ENCODE peak calls at places on chromosomes 16 and 17, in seven cellular contexts. Q is mesendoderm, V is IMR-90, W is neuronal stem cell, M is mesenchymal stem cell, N is H1, H is trophoblast cell. U is an unnamed sample.

GRCh38 chr16:57178793-57179212 is 7.0 kb downstream of the PSME3IP1 start:
- DNase-seq in H (peak), M (peak), V (peak), N (no peak), W (no peak), Q (peak), U (no peak)

GRCh38 chr16:77863250-77863649 is 74.9 kb downstream of the VAT1L start:
- DNase-seq in V (no peak), Q (no peak), M (no peak), N (no peak), W (no peak), H (no peak), U (no peak)

GRCh38 chr17:41943492-41943891 is 13.1 kb downstream of the ODAD4 start:
- DNase-seq in W (no peak), H (peak), Q (no peak), N (no peak), M (no peak), V (no peak), U (no peak)

GRCh38 chr17:1197781-1198490 is 18.2 kb upstream of the ABR start:
- DNase-seq in M (peak), H (no peak), V (no peak), N (no peak), W (no peak), Q (no peak), U (no peak)

GRCh38 chr17:38606646-38607611 is 1.2 kb upstream of the SRCIN1 start:
- DNase-seq in M (no peak), V (no peak), H (no peak), N (no peak), W (no peak), Q (peak), U (peak)

GRCh38 chr16:22278841-22279240 is 18.4 kb upstream of the POLR3E start:
- DNase-seq in Q (no peak), N (no peak), W (no peak), V (no peak), H (no peak), M (no peak), U (peak)

GRCh38 chr16:69089091-69089912 is 16.2 kb upstream of the HAS3 start:
- DNase-seq in H (no peak), Q (peak), M (no peak), V (peak), N (no peak), W (no peak), U (peak)

GRCh38 chr17:77888242-77889134 is 70.0 kb upstream of the TNRC6C start:
- DNase-seq in V (peak), Q (no peak), M (no peak), H (no peak), N (no peak), W (no peak), U (no peak)

GRCh38 chr17:49325980-49326379 is 36.1 kb downstream of the ZNF652 start:
- DNase-seq in Q (no peak), M (no peak), H (no peak), N (no peak), W (no peak), V (no peak), U (no peak)

GRCh38 chr17:4386406-4386805 is 19.9 kb upstream of the UBE2G1 start:
- DNase-seq in N (no peak), Q (no peak), V (no peak), H (no peak), M (no peak), W (no peak), U (no peak)

GRCh38 chr17:17818088-17818526 is 18.7 kb downstream of the SREBF1 start:
- DNase-seq in Q (peak), N (no peak), M (peak), W (no peak), H (no peak), V (peak), U (no peak)

GRCh38 chr17:7982171-7982570 is 20.2 kb upstream of the GUCY2D start:
- DNase-seq in N (no peak), W (no peak), H (no peak), V (peak), M (no peak), Q (no peak), U (peak)

GRCh38 chr17:29390856-29391631 is 881 bp downstream of the TAOK1 start:
- DNase-seq in H (no peak), M (peak), W (no peak), Q (peak), V (peak), N (peak), U (peak)

GRCh38 chr17:73267648-73268537 is 6.2 kb upstream of the CPSF4L start:
- DNase-seq in M (no peak), H (no peak), W (no peak), N (no peak), V (no peak), Q (no peak), U (no peak)

GRCh38 chr16:77677129-77677528 is 45.2 kb upstream of the NUDT7 start:
- DNase-seq in N (no peak), M (no peak), W (no peak), V (no peak), H (peak), Q (no peak), U (no peak)

GRCh38 chr16:10940501-10941079 is 1.7 kb downstream of the DEXI start:
- DNase-seq in H (no peak), Q (no peak), N (no peak), V (peak), M (no peak), W (no peak), U (no peak)

GRCh38 chr16:57609541-57610401 is 18.7 kb upstream of the ADGRG1 start:
- DNase-seq in W (no peak), H (no peak), Q (no peak), M (no peak), N (peak), V (peak), U (peak)

GRCh38 chr17:45414997-45415881 is 17.4 kb downstream of the ARHGAP27 start:
- DNase-seq in H (no peak), N (no peak), M (no peak), Q (no peak), W (no peak), V (no peak), U (peak)

GRCh38 chr16:67773099-67773498 is 33.3 kb downstream of the RANBP10 start:
- DNase-seq in Q (no peak), V (no peak), N (no peak), H (no peak), W (no peak), M (peak), U (no peak)

GRCh38 chr17:7552621-7553051 is 3.8 kb downstream of the TNFSF12 start:
- DNase-seq in V (no peak), N (no peak), M (no peak), H (no peak), W (no peak), Q (no peak), U (no peak)

GRCh38 chr16:83769397-83770008 is 38.3 kb upstream of the HSBP1 start:
- DNase-seq in W (no peak), H (no peak), N (no peak), M (no peak), V (no peak), Q (peak), U (peak)

GRCh38 chr17:57823469-57824401 is 26.1 kb downstream of the MRPS23 start:
- DNase-seq in Q (no peak), H (no peak), N (no peak), W (no peak), V (peak), M (peak), U (no peak)

GRCh38 chr16:6643083-6643686 is 689.5 kb upstream of the RBFOX1 start:
- DNase-seq in W (peak), N (peak), V (peak), Q (peak), M (peak), H (peak), U (peak)

GRCh38 chr17:71413935-71414334 is 706.9 kb upstream of the SOX9 start:
- DNase-seq in N (no peak), V (no peak), M (no peak), H (no peak), Q (no peak), W (no peak), U (no peak)

GRCh38 chr16:74775255-74775654 is 635 bp upstream of the FA2H start:
- DNase-seq in Q (no peak), V (no peak), H (no peak), W (no peak), N (no peak), M (no peak), U (no peak)

GRCh38 chr17:48625502-48626201 is 506 bp downstream of the HOXB9 start:
- DNase-seq in Q (peak), M (peak), V (no peak), W (no peak), H (peak), N (peak), U (peak)

GRCh38 chr16:24499193-24499814 is 40.1 kb upstream of the RBBP6 start:
- DNase-seq in H (peak), V (peak), N (peak), Q (peak), W (peak), M (peak), U (peak)
- H2AK5ac ChIP-seq in H (no peak), V (no peak), N (no peak), Q (no peak), W (no peak), M (no peak), U (no peak)

GRCh38 chr17:75295220-75296158 is 6.3 kb upstream of the SLC25A19 start:
- DNase-seq in V (no peak), W (no peak), H (no peak), N (no peak), Q (no peak), M (no peak), U (no peak)
- H3K9ac ChIP-seq in V (no peak), W (no peak), H (no peak), N (no peak), Q (no peak), M (no peak), U (no peak)

GRCh38 chr16:88476817-88477397 is 23.8 kb downstream of the ZFPM1 start:
- DNase-seq in Q (no peak), W (no peak), M (no peak), V (no peak), H (no peak), N (no peak), U (no peak)
- H2AK5ac ChIP-seq in Q (no peak), W (no peak), M (no peak), V (no peak), H (no peak), N (no peak), U (no peak)

DNA sequence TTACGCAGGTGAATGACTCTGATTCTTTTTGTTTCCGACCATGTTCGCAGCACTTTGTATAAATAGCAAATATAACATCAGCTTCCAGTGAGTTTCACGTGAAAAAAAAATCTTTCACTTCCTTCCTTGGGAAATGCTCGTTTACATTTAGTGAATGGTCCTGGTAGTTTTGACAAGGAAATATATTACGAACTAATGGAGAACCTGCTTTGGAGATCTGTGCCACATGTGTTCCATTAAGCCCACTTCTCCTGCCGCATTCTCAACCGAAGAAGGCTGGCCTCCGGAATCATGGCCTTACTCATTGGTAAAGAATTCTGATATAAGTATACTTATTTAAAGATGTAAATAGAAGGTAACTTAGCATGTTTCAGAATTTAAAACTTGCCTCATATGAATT is 3.6 kb downstream of the CRAMP1 start:
- DNase-seq in N (no peak), W (no peak), Q (no peak), V (peak), M (peak), H (no peak), U (no peak)
- H3K9ac ChIP-seq in N (no peak), W (no peak), Q (peak), V (no peak), M (peak), H (no peak), U (no peak)

DNA sequence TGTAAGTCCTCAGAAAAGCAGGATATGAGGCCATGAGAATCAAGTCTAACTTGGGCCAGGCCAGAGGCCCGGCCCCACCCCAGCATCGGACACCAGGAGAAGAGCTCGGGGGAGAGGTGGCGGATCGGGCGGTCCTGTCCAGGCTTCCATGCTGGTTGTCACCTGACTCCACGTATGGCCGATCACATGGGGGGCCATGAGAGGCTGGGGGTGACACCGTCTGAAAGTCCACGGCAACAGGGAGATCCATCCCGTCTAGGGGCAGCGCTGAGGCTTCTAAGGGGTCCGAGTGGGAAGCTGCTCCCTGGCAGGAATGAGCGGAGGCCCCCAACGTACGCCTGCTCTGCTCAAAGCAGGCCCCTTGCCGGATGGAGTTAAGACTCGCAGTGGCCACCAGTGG is 25.8 kb downstream of the ENGASE start:
- DNase-seq in M (no peak), W (no peak), H (no peak), N (no peak), V (no peak), Q (no peak), U (no peak)
- H2AK5ac ChIP-seq in M (no peak), W (peak), H (no peak), N (no peak), V (no peak), Q (no peak), U (no peak)